ENCODE peak calls at places on chromosomes 5 and 9, in eight cellular contexts. N is foreskin keratinocyte, Y is MCF 10A, K is body of pancreas, L is Calu3, I is A549, W is GM20000, X is AG04450. J is an unnamed sample.

GRCh38 chr9:134026561-134026960 is 1.3 kb downstream of the BRD3OS start:
- DNase-seq in Y (no peak), I (no peak), N (no peak), X (no peak), L (no peak), W (no peak), K (no peak), J (no peak)

GRCh38 chr5:13957032-13957645 is 12.7 kb upstream of the DNAH5 start:
- DNase-seq in W (peak; percentile 33), I (peak; percentile 68), N (peak; percentile 28), X (peak; percentile 32), Y (peak; percentile 68), L (peak; percentile 48), K (no peak), J (peak; percentile 24)

GRCh38 chr5:177306674-177307543 is 3.3 kb downstream of the PRELID1 start:
- DNase-seq in K (no peak), Y (peak; percentile 68), I (no peak), X (no peak), N (no peak), L (no peak), W (no peak), J (no peak)

GRCh38 chr9:35976726-35977125 is 18.8 kb upstream of the OR2S2 start:
- DNase-seq in W (peak; percentile 69), I (no peak), Y (no peak), N (no peak), X (no peak), L (no peak), K (no peak), J (no peak)

GRCh38 chr5:145324101-145324500 is 511.0 kb downstream of the PRELID2 start:
- DNase-seq in W (no peak), I (no peak), N (no peak), L (no peak), Y (no peak), K (no peak), X (no peak), J (no peak)

GRCh38 chr5:147782053-147783028 is at the start of gene JAKMIP2:
- DNase-seq in N (no peak), L (no peak), X (no peak), K (peak; percentile 56), W (peak; percentile 3), Y (no peak), I (peak; percentile 26), J (peak; percentile 96)

GRCh38 chr5:74945561-74946165 is 79.5 kb upstream of the FAM169A start:
- DNase-seq in L (no peak), X (no peak), N (no peak), K (no peak), I (no peak), Y (no peak), W (peak; percentile 14), J (peak; percentile 79)

GRCh38 chr5:1059884-1060263 is 51.3 kb downstream of the NKD2 start:
- DNase-seq in Y (no peak), W (no peak), N (no peak), K (no peak), X (no peak), L (no peak), I (no peak), J (no peak)

GRCh38 chr5:43348207-43348606 is 35.0 kb upstream of the HMGCS1 start:
- DNase-seq in L (no peak), W (no peak), X (no peak), I (no peak), N (no peak), K (no peak), Y (no peak), J (no peak)

GRCh38 chr9:108374606-108375005 is 481.2 kb downstream of the ACTL7B start:
- DNase-seq in W (no peak), Y (peak; percentile 50), X (no peak), N (no peak), K (no peak), L (no peak), I (no peak), J (no peak)

GRCh38 chr5:148933903-148934432 is 107.6 kb downstream of the ADRB2 start:
- DNase-seq in Y (no peak), N (no peak), X (no peak), K (no peak), W (no peak), L (no peak), I (no peak), J (no peak)

GRCh38 chr9:2863831-2864230 is 19.9 kb upstream of the PUM3 start:
- DNase-seq in I (no peak), L (no peak), X (no peak), W (no peak), Y (no peak), K (no peak), N (no peak), J (no peak)

GRCh38 chr5:151182976-151183375 is 25.4 kb upstream of the ANXA6 start:
- DNase-seq in K (no peak), L (no peak), X (no peak), W (no peak), N (no peak), Y (no peak), I (no peak), J (no peak)

GRCh38 chr5:173163219-173163618 is 18.9 kb downstream of the BNIP1 start:
- DNase-seq in K (no peak), L (no peak), W (no peak), X (no peak), N (no peak), I (no peak), Y (no peak), J (no peak)

GRCh38 chr5:133859073-133859472 is 109.4 kb downstream of the C5orf15 start:
- DNase-seq in I (no peak), W (no peak), X (no peak), N (no peak), K (no peak), L (no peak), Y (no peak), J (peak; percentile 29)

GRCh38 chr9:92607773-92608172 is 62.2 kb downstream of the IPPK start:
- DNase-seq in L (no peak), Y (peak; percentile 57), X (peak; percentile 74), W (no peak), I (no peak), K (no peak), N (no peak), J (no peak)

GRCh38 chr9:127967151-127967809 is 13.5 kb downstream of the EEIG1 start:
- DNase-seq in K (no peak), X (no peak), I (no peak), W (no peak), Y (no peak), L (no peak), N (no peak), J (no peak)

GRCh38 chr9:137156567-137157375 is 13.1 kb downstream of the LRRC26 start:
- DNase-seq in L (no peak), K (no peak), W (peak; percentile 87), I (peak; percentile 58), Y (no peak), N (no peak), X (no peak), J (peak; percentile 79)

GRCh38 chr9:119559986-119560385 is 190.8 kb upstream of the BRINP1 start:
- DNase-seq in W (no peak), X (no peak), Y (no peak), K (no peak), L (no peak), I (no peak), N (no peak), J (no peak)

GRCh38 chr9:16864741-16865434 is 5.6 kb downstream of the BNC2 start:
- DNase-seq in N (no peak), I (no peak), Y (no peak), X (no peak), L (no peak), K (no peak), W (no peak), J (no peak)

GRCh38 chr5:134003064-134003956 is 1.5 kb downstream of the VDAC1 start:
- DNase-seq in W (no peak), K (no peak), N (no peak), L (no peak), X (no peak), Y (no peak), I (no peak), J (peak; percentile 63)

GRCh38 chr5:96297290-96297689 is 135.8 kb downstream of the PCSK1 start:
- DNase-seq in X (peak; percentile 89), N (peak; percentile 13), W (no peak), I (no peak), K (peak; percentile 20), L (no peak), Y (peak; percentile 27), J (no peak)

GRCh38 chr9:35333551-35333950 is 156.4 kb upstream of the RUSC2 start:
- DNase-seq in X (peak; percentile 41), I (no peak), N (peak; percentile 12), K (no peak), W (no peak), L (no peak), Y (no peak), J (no peak)

GRCh38 chr5:12292610-12293204 is 388.5 kb upstream of the CTNND2 start:
- DNase-seq in Y (peak; percentile 50), K (no peak), L (no peak), I (peak; percentile 12), N (no peak), X (no peak), W (no peak), J (no peak)

GRCh38 chr9:2289234-2289755 is 274.1 kb downstream of the SMARCA2 start:
- DNase-seq in W (no peak), X (no peak), N (no peak), I (no peak), L (no peak), K (no peak), Y (no peak), J (no peak)

GRCh38 chr5:61301345-61301744 is 30.7 kb upstream of the ZSWIM6 start:
- DNase-seq in K (no peak), X (peak; percentile 67), I (no peak), L (no peak), Y (no peak), N (no peak), W (no peak), J (no peak)
- TF ChIP-seq CTCF in K (no peak), X (peak; percentile 27), I (no peak), L (no peak), Y (no peak), N (peak; percentile 4), W (no peak), J (no peak)

DNA sequence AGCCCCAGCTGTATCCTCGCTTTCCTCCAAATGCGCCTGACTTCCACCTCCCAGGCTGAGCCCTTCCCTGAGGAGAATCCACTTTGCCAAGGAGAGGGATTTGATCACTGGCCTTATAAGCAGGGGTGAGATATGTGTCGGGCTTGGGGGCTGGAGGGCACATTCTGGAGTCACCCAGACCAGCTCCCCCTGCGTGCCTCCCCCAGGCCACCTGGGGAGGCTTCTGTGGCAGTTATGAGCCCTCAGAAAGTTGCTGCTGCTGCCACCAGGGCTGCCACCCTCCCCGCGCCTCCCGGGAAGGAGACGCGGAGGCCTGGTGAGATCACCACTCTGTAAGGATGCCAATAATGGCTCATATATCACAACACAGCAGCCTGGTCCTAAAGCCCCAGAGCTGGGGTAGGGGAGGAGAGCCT is 211.5 kb downstream of the PAPPA start:
- DNase-seq in W (no peak), Y (peak; percentile 39), X (peak; percentile 27), K (peak; percentile 80), I (no peak), L (no peak), N (no peak), J (no peak)
- TF ChIP-seq CTCF in W (no peak), Y (no peak), X (peak; percentile 32), K (no peak), I (no peak), L (no peak), N (peak; percentile 12), J (no peak)

GRCh38 chr5:143213851-143214363 is 189.6 kb downstream of the NR3C1 start:
- DNase-seq in I (no peak), W (peak; percentile 63), Y (no peak), N (no peak), L (no peak), K (no peak), X (no peak), J (peak; percentile 29)
- TF ChIP-seq CTCF in I (no peak), W (no peak), Y (no peak), N (peak; percentile 53), L (no peak), K (no peak), X (peak; percentile 18), J (no peak)

GRCh38 chr9:32725066-32725860 is 58.1 kb upstream of the TMEM215 start:
- DNase-seq in Y (no peak), I (no peak), N (no peak), L (no peak), K (no peak), W (no peak), X (no peak), J (no peak)
- TF ChIP-seq CTCF in Y (no peak), I (no peak), N (no peak), L (no peak), K (no peak), W (no peak), X (no peak), J (no peak)

J was measured in activated CD8-positive, alpha-beta T cell treated with anti-CD3 and anti-CD28 coated beads for 36 hours.